ENCODE peak calls at places on chromosome 15, in eight cellular contexts. W, K, C, J, T, M, H and E are unnamed samples.

GRCh38 chr15:80643296-80643965 is 51.7 kb upstream of the ABHD17C start:
- DNase-seq in T (no peak), K (no peak), H (no peak), M (peak), W (no peak), C (no peak), J (no peak), E (no peak)

GRCh38 chr15:78422571-78423340 is 15.3 kb upstream of the IREB2 start:
- DNase-seq in H (peak), K (peak), C (peak), J (peak), W (peak), T (peak), M (peak), E (peak)

GRCh38 chr15:96171271-96171739 is 159.2 kb upstream of the NR2F2 start:
- DNase-seq in C (no peak), K (no peak), T (no peak), H (no peak), W (no peak), M (no peak), J (no peak), E (no peak)

GRCh38 chr15:78223396-78224023 is 10.9 kb downstream of the ACSBG1 start:
- DNase-seq in K (peak), M (no peak), H (no peak), J (no peak), T (no peak), C (peak), W (no peak), E (no peak)

GRCh38 chr15:41936649-41937567 is 35.4 kb downstream of the EHD4 start:
- DNase-seq in C (no peak), H (no peak), W (no peak), J (no peak), M (peak), T (no peak), K (peak), E (no peak)

GRCh38 chr15:60993948-60994347 is 235.2 kb downstream of the RORA start:
- DNase-seq in C (no peak), K (no peak), T (no peak), H (no peak), J (no peak), M (no peak), W (no peak), E (no peak)

GRCh38 chr15:89785064-89785770 is 9.1 kb downstream of the MESP2 start:
- DNase-seq in M (no peak), H (no peak), C (peak), K (peak), W (no peak), J (no peak), T (no peak), E (no peak)

GRCh38 chr15:96262097-96262496 is 68.4 kb upstream of the NR2F2 start:
- DNase-seq in M (no peak), K (no peak), J (no peak), C (no peak), T (no peak), W (no peak), H (no peak), E (no peak)

GRCh38 chr15:34790121-34790520 is 5.2 kb downstream of the ACTC1 start:
- DNase-seq in M (no peak), T (no peak), K (no peak), C (no peak), H (no peak), W (no peak), J (no peak), E (no peak)

GRCh38 chr15:57364282-57365007 is 11.9 kb upstream of the CGNL1 start:
- DNase-seq in C (no peak), J (no peak), M (no peak), T (no peak), H (no peak), K (no peak), W (no peak), E (peak)

GRCh38 chr15:62715946-62716345 is 326.6 kb upstream of the TPM1 start:
- DNase-seq in H (no peak), K (no peak), M (no peak), T (no peak), J (no peak), W (no peak), C (no peak), E (no peak)

GRCh38 chr15:63135804-63136203 is 14.1 kb downstream of the LACTB start:
- DNase-seq in C (no peak), M (peak), H (no peak), W (no peak), J (peak), T (no peak), K (no peak), E (no peak)

GRCh38 chr15:91456921-91457320 is 356.9 kb downstream of the SV2B start:
- DNase-seq in K (no peak), C (no peak), T (no peak), H (no peak), J (peak), M (no peak), W (no peak), E (no peak)

GRCh38 chr15:26235148-26235769 is 372.1 kb upstream of the ATP10A start:
- DNase-seq in H (no peak), W (no peak), T (no peak), K (no peak), C (no peak), J (no peak), M (no peak), E (no peak)

GRCh38 chr15:71532994-71533393 is 277.4 kb upstream of the NR2E3 start:
- DNase-seq in W (no peak), M (peak), J (peak), H (no peak), C (no peak), T (peak), K (no peak), E (no peak)

GRCh38 chr15:50916395-50916794 is 7.9 kb downstream of the AP4E1 start:
- DNase-seq in J (no peak), M (no peak), K (no peak), W (no peak), T (no peak), C (no peak), H (no peak), E (no peak)

GRCh38 chr15:47717036-47717611 is at the start of gene SEMA6D:
- DNase-seq in J (peak), H (peak), W (no peak), K (peak), T (peak), M (no peak), C (peak), E (no peak)

GRCh38 chr15:40042791-40043320 is 3.9 kb upstream of the SRP14 start:
- DNase-seq in M (no peak), T (no peak), H (no peak), W (no peak), K (peak), C (no peak), J (no peak), E (no peak)

GRCh38 chr15:82300883-82301282 is 38.3 kb downstream of the SAXO2 start:
- DNase-seq in J (no peak), C (no peak), M (no peak), T (no peak), W (no peak), H (no peak), K (no peak), E (no peak)

GRCh38 chr15:80497221-80497620 is 93.0 kb downstream of the ARNT2 start:
- DNase-seq in K (no peak), T (no peak), J (no peak), W (no peak), M (no peak), C (no peak), H (no peak), E (no peak)

GRCh38 chr15:95567686-95568085 is 762.8 kb upstream of the NR2F2 start:
- DNase-seq in W (no peak), C (no peak), J (no peak), M (peak), K (no peak), H (no peak), T (no peak), E (no peak)

GRCh38 chr15:97745481-97746071 is 214.9 kb upstream of the ARRDC4 start:
- DNase-seq in K (no peak), C (no peak), T (no peak), H (no peak), J (peak), W (no peak), M (peak), E (no peak)

GRCh38 chr15:98035577-98036010 is 75.1 kb downstream of the ARRDC4 start:
- DNase-seq in H (no peak), C (no peak), K (no peak), W (no peak), M (no peak), J (peak), T (no peak), E (no peak)

GRCh38 chr15:60703196-60703933 is 224.4 kb upstream of the ICE2 start:
- DNase-seq in T (no peak), M (no peak), W (no peak), C (no peak), K (no peak), J (no peak), H (no peak), E (peak)

GRCh38 chr15:61518191-61518950 is 289.3 kb upstream of the RORA start:
- DNase-seq in H (no peak), W (no peak), C (no peak), T (no peak), M (no peak), J (peak), K (no peak), E (no peak)

GRCh38 chr15:101376615-101377395 is 81.8 kb upstream of the SNRPA1 start:
- DNase-seq in C (peak), M (no peak), W (no peak), T (no peak), K (no peak), J (no peak), H (no peak), E (no peak)

GRCh38 chr15:31975446-31976229 is 54.7 kb upstream of the CHRNA7 start:
- DNase-seq in C (no peak), M (no peak), H (peak), K (no peak), J (no peak), T (no peak), W (no peak), E (peak)

GRCh38 chr15:79593119-79593869 is 161.2 kb downstream of the MINAR1 start:
- DNase-seq in C (no peak), M (no peak), W (no peak), J (no peak), T (no peak), K (no peak), H (no peak), E (peak)

GRCh38 chr15:82021021-82021420 is 24.8 kb downstream of the MEX3B start:
- DNase-seq in T (no peak), K (no peak), W (no peak), H (no peak), C (no peak), J (peak), M (no peak), E (no peak)

GRCh38 chr15:47673343-47673761 is 44.0 kb upstream of the SEMA6D start:
- DNase-seq in M (no peak), K (no peak), T (no peak), H (no peak), J (no peak), C (no peak), W (no peak), E (peak)

GRCh38 chr15:33209575-33210519 is 15.3 kb upstream of the FMN1 start:
- DNase-seq in J (no peak), W (no peak), H (no peak), K (no peak), T (no peak), M (no peak), C (no peak), E (no peak)

GRCh38 chr15:49815937-49816336 is 195.1 kb downstream of the DTWD1 start:
- DNase-seq in C (no peak), H (peak), K (no peak), W (no peak), J (peak), M (peak), T (peak), E (peak)

GRCh38 chr15:80942266-80942665 is 47.4 kb downstream of the MESD start:
- DNase-seq in T (no peak), M (no peak), K (no peak), J (no peak), C (peak), H (no peak), W (no peak), E (no peak)